ENCODE peak calls at places on chromosome 21, in ten cellular contexts. One of them, this sample, is unnamed.

GRCh38 chr21:17583898-17584297 is 28.8 kb downstream of the BTG3 start:
- DNase-seq in choroid plexus epithelial cell: no peak
- DNase-seq in fibroblast of pulmonary artery: no peak
- DNase-seq in cardiac fibroblast: no peak
- DNase-seq in lower leg skin: no peak
- DNase-seq in WERI-Rb-1: no peak
- DNase-seq in esophagus muscularis mucosa: no peak
- DNase-seq in RWPE1: no peak
- DNase-seq in fibroblast of lung: no peak
- DNase-seq in SK-N-SH: no peak
- DNase-seq in this sample: no peak

GRCh38 chr21:44911384-44912157 is 9.1 kb downstream of the ITGB2 start:
- DNase-seq in choroid plexus epithelial cell: no peak
- DNase-seq in fibroblast of pulmonary artery: no peak
- DNase-seq in cardiac fibroblast: no peak
- DNase-seq in lower leg skin: peak
- DNase-seq in WERI-Rb-1: no peak
- DNase-seq in esophagus muscularis mucosa: no peak
- DNase-seq in RWPE1: no peak
- DNase-seq in fibroblast of lung: no peak
- DNase-seq in SK-N-SH: peak
- DNase-seq in this sample: no peak

GRCh38 chr21:44496900-44497550 is 41.7 kb downstream of the LRRC3 start:
- DNase-seq in choroid plexus epithelial cell: no peak
- DNase-seq in fibroblast of pulmonary artery: no peak
- DNase-seq in cardiac fibroblast: no peak
- DNase-seq in lower leg skin: no peak
- DNase-seq in WERI-Rb-1: no peak
- DNase-seq in esophagus muscularis mucosa: no peak
- DNase-seq in RWPE1: no peak
- DNase-seq in fibroblast of lung: no peak
- DNase-seq in SK-N-SH: no peak
- DNase-seq in this sample: no peak

GRCh38 chr21:46189213-46189958 is 5.1 kb upstream of the SPATC1L start:
- DNase-seq in choroid plexus epithelial cell: peak
- DNase-seq in fibroblast of pulmonary artery: peak
- DNase-seq in cardiac fibroblast: peak
- DNase-seq in lower leg skin: no peak
- DNase-seq in WERI-Rb-1: peak
- DNase-seq in esophagus muscularis mucosa: peak
- DNase-seq in RWPE1: no peak
- DNase-seq in fibroblast of lung: peak
- DNase-seq in SK-N-SH: peak
- DNase-seq in this sample: peak

GRCh38 chr21:45539046-45539795 is 3.0 kb downstream of the SLC19A1 start:
- DNase-seq in choroid plexus epithelial cell: no peak
- DNase-seq in fibroblast of pulmonary artery: no peak
- DNase-seq in cardiac fibroblast: no peak
- DNase-seq in lower leg skin: no peak
- DNase-seq in WERI-Rb-1: peak
- DNase-seq in esophagus muscularis mucosa: no peak
- DNase-seq in RWPE1: no peak
- DNase-seq in fibroblast of lung: no peak
- DNase-seq in SK-N-SH: no peak
- DNase-seq in this sample: no peak

GRCh38 chr21:34915364-34915834 is 133.7 kb downstream of the RUNX1 start:
- DNase-seq in choroid plexus epithelial cell: peak
- DNase-seq in fibroblast of pulmonary artery: peak
- DNase-seq in cardiac fibroblast: peak
- DNase-seq in lower leg skin: no peak
- DNase-seq in WERI-Rb-1: no peak
- DNase-seq in esophagus muscularis mucosa: no peak
- DNase-seq in RWPE1: no peak
- DNase-seq in fibroblast of lung: peak
- DNase-seq in SK-N-SH: no peak
- DNase-seq in this sample: peak

GRCh38 chr21:44755227-44755626 is 43.9 kb upstream of the TSPEAR start:
- DNase-seq in choroid plexus epithelial cell: peak
- DNase-seq in fibroblast of pulmonary artery: peak
- DNase-seq in cardiac fibroblast: peak
- DNase-seq in lower leg skin: no peak
- DNase-seq in WERI-Rb-1: no peak
- DNase-seq in esophagus muscularis mucosa: no peak
- DNase-seq in RWPE1: no peak
- DNase-seq in fibroblast of lung: no peak
- DNase-seq in SK-N-SH: no peak
- DNase-seq in this sample: no peak

GRCh38 chr21:46183910-46184624 is at the start of gene SPATC1L:
- DNase-seq in choroid plexus epithelial cell: peak
- DNase-seq in fibroblast of pulmonary artery: peak
- DNase-seq in cardiac fibroblast: peak
- DNase-seq in lower leg skin: no peak
- DNase-seq in WERI-Rb-1: peak
- DNase-seq in esophagus muscularis mucosa: peak
- DNase-seq in RWPE1: peak
- DNase-seq in fibroblast of lung: peak
- DNase-seq in SK-N-SH: peak
- DNase-seq in this sample: peak

GRCh38 chr21:32463889-32464300 is 51.4 kb downstream of the EVA1C start:
- DNase-seq in choroid plexus epithelial cell: peak
- DNase-seq in fibroblast of pulmonary artery: peak
- DNase-seq in cardiac fibroblast: peak
- DNase-seq in lower leg skin: no peak
- DNase-seq in WERI-Rb-1: no peak
- DNase-seq in esophagus muscularis mucosa: no peak
- DNase-seq in RWPE1: peak
- DNase-seq in fibroblast of lung: peak
- DNase-seq in SK-N-SH: no peak
- DNase-seq in this sample: peak

DNA sequence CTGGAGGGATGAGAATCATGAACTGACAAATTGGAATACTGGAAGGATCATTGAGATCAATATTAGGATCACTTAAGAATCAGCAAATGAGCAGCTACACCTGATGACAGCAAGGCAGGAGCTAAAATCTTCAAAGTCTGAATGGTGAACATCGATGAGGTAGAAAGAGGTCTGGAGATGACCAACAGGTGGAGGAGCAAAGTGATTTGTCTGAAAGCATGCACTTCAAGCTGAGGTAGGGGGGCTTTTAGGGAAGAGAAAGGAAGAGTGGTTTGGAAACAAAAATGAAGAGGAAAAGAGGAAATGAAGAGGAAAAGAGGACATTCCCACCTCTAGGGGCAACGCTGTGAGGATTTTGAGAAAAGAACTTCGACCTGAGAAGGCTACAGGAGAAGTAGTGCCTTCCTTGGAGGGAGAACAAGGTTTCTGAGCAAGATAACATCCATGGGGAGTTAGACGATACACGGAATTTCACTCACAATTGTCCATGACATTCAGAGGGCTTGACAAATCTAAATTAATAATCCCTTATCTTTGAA is 79.0 kb downstream of the APP start:
- DNase-seq in choroid plexus epithelial cell: no peak
- DNase-seq in fibroblast of pulmonary artery: no peak
- DNase-seq in cardiac fibroblast: no peak
- DNase-seq in lower leg skin: no peak
- DNase-seq in WERI-Rb-1: no peak
- DNase-seq in esophagus muscularis mucosa: no peak
- DNase-seq in RWPE1: no peak
- DNase-seq in fibroblast of lung: no peak
- DNase-seq in SK-N-SH: no peak
- DNase-seq in this sample: no peak
- TF ChIP-seq CTCF in choroid plexus epithelial cell: peak
- TF ChIP-seq CTCF in fibroblast of pulmonary artery: peak
- TF ChIP-seq CTCF in cardiac fibroblast: peak
- TF ChIP-seq CTCF in lower leg skin: no peak
- TF ChIP-seq CTCF in WERI-Rb-1: peak
- TF ChIP-seq CTCF in esophagus muscularis mucosa: no peak
- TF ChIP-seq CTCF in RWPE1: no peak
- TF ChIP-seq CTCF in fibroblast of lung: peak
- TF ChIP-seq CTCF in SK-N-SH: peak
- TF ChIP-seq CTCF in this sample: peak

GRCh38 chr21:41147096-41147978 is 20.6 kb upstream of the BACE2 start:
- DNase-seq in choroid plexus epithelial cell: no peak
- DNase-seq in fibroblast of pulmonary artery: no peak
- DNase-seq in cardiac fibroblast: no peak
- DNase-seq in lower leg skin: no peak
- DNase-seq in WERI-Rb-1: peak
- DNase-seq in esophagus muscularis mucosa: no peak
- DNase-seq in RWPE1: no peak
- DNase-seq in fibroblast of lung: no peak
- DNase-seq in SK-N-SH: no peak
- DNase-seq in this sample: no peak
- TF ChIP-seq CTCF in choroid plexus epithelial cell: no peak
- TF ChIP-seq CTCF in fibroblast of pulmonary artery: no peak
- TF ChIP-seq CTCF in cardiac fibroblast: no peak
- TF ChIP-seq CTCF in lower leg skin: no peak
- TF ChIP-seq CTCF in WERI-Rb-1: peak
- TF ChIP-seq CTCF in esophagus muscularis mucosa: no peak
- TF ChIP-seq CTCF in RWPE1: no peak
- TF ChIP-seq CTCF in fibroblast of lung: no peak
- TF ChIP-seq CTCF in SK-N-SH: no peak
- TF ChIP-seq CTCF in this sample: no peak

DNA sequence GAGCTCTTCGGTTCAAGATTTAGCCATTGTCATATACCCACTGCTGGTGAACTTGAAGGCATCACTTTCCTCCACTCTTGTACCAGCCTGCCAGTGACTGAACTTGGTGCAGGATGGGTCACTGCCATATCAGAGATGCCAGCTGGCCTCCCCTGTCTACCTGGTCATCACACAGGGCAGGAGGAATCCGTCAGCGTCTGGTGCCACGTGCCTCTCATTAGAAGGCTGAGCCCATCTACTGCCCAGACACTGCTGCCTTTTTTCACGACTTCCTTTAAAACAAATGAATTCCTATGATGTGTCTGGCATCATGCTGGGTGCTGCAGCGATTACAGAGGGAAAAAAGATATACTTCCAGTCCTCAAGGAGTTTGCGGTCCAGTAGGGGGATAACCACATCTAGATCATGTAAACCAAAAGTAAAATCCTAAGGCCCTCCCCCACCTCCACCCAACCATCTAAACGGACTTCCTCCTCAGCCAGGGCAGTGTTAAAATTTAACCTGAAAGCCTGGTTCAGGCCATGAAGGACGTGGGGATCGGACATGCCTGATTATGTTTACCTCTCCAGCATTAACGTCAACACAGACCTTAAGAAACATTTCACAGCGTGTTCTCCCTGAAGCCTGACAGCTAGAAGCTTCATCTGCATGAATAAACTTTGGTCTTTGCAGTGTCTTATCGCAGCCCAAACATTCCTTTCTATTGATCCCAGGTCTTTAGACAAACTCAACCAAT is 29.2 kb upstream of the PDE9A start:
- DNase-seq in choroid plexus epithelial cell: no peak
- DNase-seq in fibroblast of pulmonary artery: no peak
- DNase-seq in cardiac fibroblast: no peak
- DNase-seq in lower leg skin: no peak
- DNase-seq in WERI-Rb-1: no peak
- DNase-seq in esophagus muscularis mucosa: no peak
- DNase-seq in RWPE1: no peak
- DNase-seq in fibroblast of lung: no peak
- DNase-seq in SK-N-SH: no peak
- DNase-seq in this sample: no peak
- TF ChIP-seq CTCF in choroid plexus epithelial cell: no peak
- TF ChIP-seq CTCF in fibroblast of pulmonary artery: no peak
- TF ChIP-seq CTCF in cardiac fibroblast: no peak
- TF ChIP-seq CTCF in lower leg skin: no peak
- TF ChIP-seq CTCF in WERI-Rb-1: no peak
- TF ChIP-seq CTCF in esophagus muscularis mucosa: no peak
- TF ChIP-seq CTCF in RWPE1: no peak
- TF ChIP-seq CTCF in fibroblast of lung: no peak
- TF ChIP-seq CTCF in SK-N-SH: no peak
- TF ChIP-seq CTCF in this sample: no peak

GRCh38 chr21:36249576-36250422 is 70.2 kb upstream of the MORC3 start:
- DNase-seq in choroid plexus epithelial cell: no peak
- DNase-seq in fibroblast of pulmonary artery: no peak
- DNase-seq in cardiac fibroblast: no peak
- DNase-seq in lower leg skin: no peak
- DNase-seq in WERI-Rb-1: no peak
- DNase-seq in esophagus muscularis mucosa: no peak
- DNase-seq in RWPE1: no peak
- DNase-seq in fibroblast of lung: no peak
- DNase-seq in SK-N-SH: no peak
- DNase-seq in this sample: no peak

GRCh38 chr21:36247316-36247715 is 72.7 kb upstream of the MORC3 start:
- DNase-seq in choroid plexus epithelial cell: peak
- DNase-seq in fibroblast of pulmonary artery: no peak
- DNase-seq in cardiac fibroblast: peak
- DNase-seq in lower leg skin: no peak
- DNase-seq in WERI-Rb-1: no peak
- DNase-seq in esophagus muscularis mucosa: no peak
- DNase-seq in RWPE1: no peak
- DNase-seq in fibroblast of lung: peak
- DNase-seq in SK-N-SH: no peak
- DNase-seq in this sample: peak

GRCh38 chr21:36245115-36245514 is 74.9 kb upstream of the MORC3 start:
- DNase-seq in choroid plexus epithelial cell: no peak
- DNase-seq in fibroblast of pulmonary artery: no peak
- DNase-seq in cardiac fibroblast: no peak
- DNase-seq in lower leg skin: no peak
- DNase-seq in WERI-Rb-1: no peak
- DNase-seq in esophagus muscularis mucosa: no peak
- DNase-seq in RWPE1: no peak
- DNase-seq in fibroblast of lung: no peak
- DNase-seq in SK-N-SH: no peak
- DNase-seq in this sample: no peak

GRCh38 chr21:36245649-36246048 is 74.3 kb upstream of the MORC3 start:
- DNase-seq in choroid plexus epithelial cell: no peak
- DNase-seq in fibroblast of pulmonary artery: no peak
- DNase-seq in cardiac fibroblast: no peak
- DNase-seq in lower leg skin: no peak
- DNase-seq in WERI-Rb-1: no peak
- DNase-seq in esophagus muscularis mucosa: no peak
- DNase-seq in RWPE1: no peak
- DNase-seq in fibroblast of lung: no peak
- DNase-seq in SK-N-SH: no peak
- DNase-seq in this sample: no peak

GRCh38 chr21:36246080-36246631 is 73.8 kb upstream of the MORC3 start:
- DNase-seq in choroid plexus epithelial cell: peak
- DNase-seq in fibroblast of pulmonary artery: no peak
- DNase-seq in cardiac fibroblast: no peak
- DNase-seq in lower leg skin: peak
- DNase-seq in WERI-Rb-1: no peak
- DNase-seq in esophagus muscularis mucosa: no peak
- DNase-seq in RWPE1: no peak
- DNase-seq in fibroblast of lung: peak
- DNase-seq in SK-N-SH: no peak
- DNase-seq in this sample: no peak
- TF ChIP-seq CTCF in choroid plexus epithelial cell: no peak
- TF ChIP-seq CTCF in fibroblast of pulmonary artery: no peak
- TF ChIP-seq CTCF in cardiac fibroblast: no peak
- TF ChIP-seq CTCF in lower leg skin: no peak
- TF ChIP-seq CTCF in WERI-Rb-1: no peak
- TF ChIP-seq CTCF in esophagus muscularis mucosa: no peak
- TF ChIP-seq CTCF in RWPE1: no peak
- TF ChIP-seq CTCF in fibroblast of lung: no peak
- TF ChIP-seq CTCF in SK-N-SH: no peak
- TF ChIP-seq CTCF in this sample: no peak

This sample was measured in fibroblast of villous mesenchyme.